ENCODE peak calls at places on chromosomes 12 and 14, in six cellular contexts. One of them, this sample, is unnamed.
A peak's percentile ranks its signal among the peaks of the same experiment; 100 is the strongest.

GRCh38 chr12:112750971-112751370 is 40.6 kb upstream of the RPH3A start:
- DNase-seq in prostate gland: no peak
- DNase-seq in progenitor cell of endocrine pancreas: no peak
- DNase-seq in Calu3: no peak
- DNase-seq in glutamatergic neuron: no peak
- DNase-seq in GM06990: no peak
- DNase-seq in this sample: no peak

GRCh38 chr12:89385965-89386537 is 33.8 kb upstream of the DUSP6 start:
- DNase-seq in prostate gland: no peak
- DNase-seq in progenitor cell of endocrine pancreas: no peak
- DNase-seq in Calu3: no peak
- DNase-seq in glutamatergic neuron: no peak
- DNase-seq in GM06990: no peak
- DNase-seq in this sample: no peak

GRCh38 chr14:100604709-100605108 is 17.5 kb upstream of the BEGAIN start:
- DNase-seq in prostate gland: no peak
- DNase-seq in progenitor cell of endocrine pancreas: no peak
- DNase-seq in Calu3: no peak
- DNase-seq in glutamatergic neuron: no peak
- DNase-seq in GM06990: no peak
- DNase-seq in this sample: no peak

GRCh38 chr12:80714846-80715245 is 1.9 kb upstream of the MYF5 start:
- DNase-seq in prostate gland: no peak
- DNase-seq in progenitor cell of endocrine pancreas: no peak
- DNase-seq in Calu3: no peak
- DNase-seq in glutamatergic neuron: no peak
- DNase-seq in GM06990: no peak
- DNase-seq in this sample: no peak

GRCh38 chr14:65019944-65020566 is 33.4 kb downstream of the FNTB start:
- DNase-seq in prostate gland: peak; percentile 59
- DNase-seq in progenitor cell of endocrine pancreas: peak; percentile 16
- DNase-seq in Calu3: peak; percentile 50
- DNase-seq in glutamatergic neuron: no peak
- DNase-seq in GM06990: peak; percentile 20
- DNase-seq in this sample: peak; percentile 60

GRCh38 chr12:115140981-115141380 is 457.0 kb upstream of the TBX3 start:
- DNase-seq in prostate gland: no peak
- DNase-seq in progenitor cell of endocrine pancreas: no peak
- DNase-seq in Calu3: no peak
- DNase-seq in glutamatergic neuron: no peak
- DNase-seq in GM06990: no peak
- DNase-seq in this sample: no peak

GRCh38 chr14:89262041-89262440 is 155.0 kb downstream of the FOXN3 start:
- DNase-seq in prostate gland: no peak
- DNase-seq in progenitor cell of endocrine pancreas: no peak
- DNase-seq in Calu3: no peak
- DNase-seq in glutamatergic neuron: no peak
- DNase-seq in GM06990: no peak
- DNase-seq in this sample: no peak

GRCh38 chr14:36520601-36521525 is 831 bp upstream of the NKX2-1 start:
- DNase-seq in prostate gland: no peak
- DNase-seq in progenitor cell of endocrine pancreas: peak; percentile 47
- DNase-seq in Calu3: peak; percentile 78
- DNase-seq in glutamatergic neuron: peak; percentile 80
- DNase-seq in GM06990: no peak
- DNase-seq in this sample: peak; percentile 39

GRCh38 chr12:51450816-51451215 is 26.2 kb downstream of the SLC4A8 start:
- DNase-seq in prostate gland: no peak
- DNase-seq in progenitor cell of endocrine pancreas: no peak
- DNase-seq in Calu3: no peak
- DNase-seq in glutamatergic neuron: no peak
- DNase-seq in GM06990: no peak
- DNase-seq in this sample: no peak

GRCh38 chr12:12095016-12095415 is 24.3 kb downstream of the BCL2L14 start:
- DNase-seq in prostate gland: no peak
- DNase-seq in progenitor cell of endocrine pancreas: no peak
- DNase-seq in Calu3: no peak
- DNase-seq in glutamatergic neuron: no peak
- DNase-seq in GM06990: no peak
- DNase-seq in this sample: no peak

GRCh38 chr12:14612895-14613294 is 45.2 kb upstream of the PLBD1 start:
- DNase-seq in prostate gland: no peak
- DNase-seq in progenitor cell of endocrine pancreas: no peak
- DNase-seq in Calu3: no peak
- DNase-seq in glutamatergic neuron: no peak
- DNase-seq in GM06990: no peak
- DNase-seq in this sample: no peak

GRCh38 chr14:54713364-54713763 is 146.4 kb downstream of the SAMD4A start:
- DNase-seq in prostate gland: no peak
- DNase-seq in progenitor cell of endocrine pancreas: no peak
- DNase-seq in Calu3: no peak
- DNase-seq in glutamatergic neuron: no peak
- DNase-seq in GM06990: no peak
- DNase-seq in this sample: no peak

GRCh38 chr12:83896416-83896815 is 1016.2 kb downstream of the SLC6A15 start:
- DNase-seq in prostate gland: no peak
- DNase-seq in progenitor cell of endocrine pancreas: no peak
- DNase-seq in Calu3: no peak
- DNase-seq in glutamatergic neuron: no peak
- DNase-seq in GM06990: no peak
- DNase-seq in this sample: no peak

GRCh38 chr12:39675263-39675662 is 55.7 kb upstream of the ABCD2 start:
- DNase-seq in prostate gland: no peak
- DNase-seq in progenitor cell of endocrine pancreas: no peak
- DNase-seq in Calu3: no peak
- DNase-seq in glutamatergic neuron: no peak
- DNase-seq in GM06990: no peak
- DNase-seq in this sample: no peak

GRCh38 chr12:110065540-110065939 is 17.2 kb upstream of the C12orf76 start:
- DNase-seq in prostate gland: no peak
- DNase-seq in progenitor cell of endocrine pancreas: no peak
- DNase-seq in Calu3: no peak
- DNase-seq in glutamatergic neuron: no peak
- DNase-seq in GM06990: no peak
- DNase-seq in this sample: peak; percentile 33

GRCh38 chr12:115227137-115227615 is 543.2 kb upstream of the TBX3 start:
- DNase-seq in prostate gland: no peak
- DNase-seq in progenitor cell of endocrine pancreas: no peak
- DNase-seq in Calu3: no peak
- DNase-seq in glutamatergic neuron: no peak
- DNase-seq in GM06990: no peak
- DNase-seq in this sample: no peak

GRCh38 chr12:111788178-111788654 is 21.5 kb downstream of the ALDH2 start:
- DNase-seq in prostate gland: no peak
- DNase-seq in progenitor cell of endocrine pancreas: no peak
- DNase-seq in Calu3: peak; percentile 52
- DNase-seq in glutamatergic neuron: peak; percentile 32
- DNase-seq in GM06990: no peak
- DNase-seq in this sample: no peak

GRCh38 chr12:110317921-110318320 is 36.9 kb downstream of the ATP2A2 start:
- DNase-seq in prostate gland: no peak
- DNase-seq in progenitor cell of endocrine pancreas: no peak
- DNase-seq in Calu3: no peak
- DNase-seq in glutamatergic neuron: no peak
- DNase-seq in GM06990: no peak
- DNase-seq in this sample: no peak

GRCh38 chr14:76762617-76763361 is 1.5 kb downstream of the VASH1 start:
- DNase-seq in prostate gland: peak; percentile 2
- DNase-seq in progenitor cell of endocrine pancreas: no peak
- DNase-seq in Calu3: no peak
- DNase-seq in glutamatergic neuron: no peak
- DNase-seq in GM06990: no peak
- DNase-seq in this sample: no peak

GRCh38 chr12:105888696-105889095 is 250.1 kb downstream of the NUAK1 start:
- DNase-seq in prostate gland: no peak
- DNase-seq in progenitor cell of endocrine pancreas: no peak
- DNase-seq in Calu3: no peak
- DNase-seq in glutamatergic neuron: no peak
- DNase-seq in GM06990: no peak
- DNase-seq in this sample: no peak

GRCh38 chr12:53023-53734 is 13.4 kb upstream of the IQSEC3 start:
- DNase-seq in prostate gland: no peak
- DNase-seq in progenitor cell of endocrine pancreas: no peak
- DNase-seq in Calu3: no peak
- DNase-seq in glutamatergic neuron: no peak
- DNase-seq in GM06990: no peak
- DNase-seq in this sample: no peak

GRCh38 chr12:88093573-88093972 is 48.3 kb downstream of the CEP290 start:
- DNase-seq in prostate gland: no peak
- DNase-seq in progenitor cell of endocrine pancreas: no peak
- DNase-seq in Calu3: no peak
- DNase-seq in glutamatergic neuron: no peak
- DNase-seq in GM06990: no peak
- DNase-seq in this sample: no peak

GRCh38 chr14:64721899-64722298 is 17.7 kb downstream of the PLEKHG3 start:
- DNase-seq in prostate gland: no peak
- DNase-seq in progenitor cell of endocrine pancreas: no peak
- DNase-seq in Calu3: no peak
- DNase-seq in glutamatergic neuron: no peak
- DNase-seq in GM06990: no peak
- DNase-seq in this sample: no peak

GRCh38 chr12:113242018-113242418 is 20.8 kb downstream of the TPCN1 start:
- DNase-seq in prostate gland: peak; percentile 72
- DNase-seq in progenitor cell of endocrine pancreas: no peak
- DNase-seq in Calu3: peak; percentile 87
- DNase-seq in glutamatergic neuron: no peak
- DNase-seq in GM06990: no peak
- DNase-seq in this sample: no peak

GRCh38 chr14:90049390-90049789 is 12.4 kb upstream of the KCNK13 start:
- DNase-seq in prostate gland: no peak
- DNase-seq in progenitor cell of endocrine pancreas: no peak
- DNase-seq in Calu3: no peak
- DNase-seq in glutamatergic neuron: peak; percentile 43
- DNase-seq in GM06990: no peak
- DNase-seq in this sample: no peak

GRCh38 chr12:116592116-116592637 is 33.0 kb downstream of the MAP1LC3B2 start:
- DNase-seq in prostate gland: peak; percentile 80
- DNase-seq in progenitor cell of endocrine pancreas: no peak
- DNase-seq in Calu3: peak; percentile 34
- DNase-seq in glutamatergic neuron: no peak
- DNase-seq in GM06990: no peak
- DNase-seq in this sample: no peak

GRCh38 chr14:65261946-65262345 is 150.6 kb upstream of the FUT8 start:
- DNase-seq in prostate gland: no peak
- DNase-seq in progenitor cell of endocrine pancreas: no peak
- DNase-seq in Calu3: no peak
- DNase-seq in glutamatergic neuron: no peak
- DNase-seq in GM06990: no peak
- DNase-seq in this sample: no peak

GRCh38 chr12:65943388-65944137 is 119.3 kb downstream of the HMGA2 start:
- DNase-seq in prostate gland: no peak
- DNase-seq in progenitor cell of endocrine pancreas: no peak
- DNase-seq in Calu3: no peak
- DNase-seq in glutamatergic neuron: no peak
- DNase-seq in GM06990: no peak
- DNase-seq in this sample: no peak
- TF ChIP-seq CTCF in prostate gland: no peak
- TF ChIP-seq CTCF in progenitor cell of endocrine pancreas: no peak
- TF ChIP-seq CTCF in Calu3: no peak
- TF ChIP-seq CTCF in glutamatergic neuron: no peak
- TF ChIP-seq CTCF in GM06990: no peak
- TF ChIP-seq CTCF in this sample: no peak

DNA sequence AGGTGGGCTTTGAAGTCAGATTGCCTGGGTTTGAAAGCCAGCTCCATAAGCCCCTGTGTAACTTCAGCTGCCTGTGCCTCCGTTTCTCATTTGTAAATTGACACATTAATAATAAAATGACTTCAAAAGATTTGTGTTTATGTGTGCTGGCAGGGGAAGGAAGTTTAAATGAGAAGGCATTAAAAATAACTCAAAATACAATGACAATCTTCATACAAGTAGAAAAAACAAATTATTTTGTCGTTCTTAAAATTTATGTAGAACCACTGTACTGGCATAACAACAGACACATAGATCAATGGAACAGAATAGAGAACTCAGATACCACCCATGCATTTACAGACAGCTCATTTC is 83.0 kb downstream of the PPM1A start:
- DNase-seq in prostate gland: no peak
- DNase-seq in progenitor cell of endocrine pancreas: no peak
- DNase-seq in Calu3: no peak
- DNase-seq in glutamatergic neuron: no peak
- DNase-seq in GM06990: no peak
- DNase-seq in this sample: no peak
- TF ChIP-seq CTCF in prostate gland: no peak
- TF ChIP-seq CTCF in progenitor cell of endocrine pancreas: no peak
- TF ChIP-seq CTCF in Calu3: peak; percentile 10
- TF ChIP-seq CTCF in glutamatergic neuron: no peak
- TF ChIP-seq CTCF in GM06990: no peak
- TF ChIP-seq CTCF in this sample: no peak

DNA sequence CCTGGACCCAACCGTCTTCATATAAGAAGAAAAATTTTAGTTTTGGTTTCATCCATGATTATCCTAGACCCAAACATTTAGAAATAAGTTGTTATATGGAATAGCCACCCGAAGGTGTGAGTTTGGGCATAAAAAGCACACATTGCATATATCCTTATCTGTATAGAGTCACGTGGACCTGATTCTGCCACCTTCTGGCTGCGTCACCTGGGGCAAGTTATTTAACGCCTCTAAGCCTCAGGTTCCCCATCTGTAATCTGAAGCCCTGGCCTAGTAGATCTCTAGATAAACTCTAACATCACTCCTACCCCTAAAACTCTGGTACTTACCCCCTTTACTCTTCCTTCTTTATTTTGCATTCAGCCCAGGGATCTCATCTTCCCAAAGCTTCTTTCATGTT is 14.3 kb upstream of the KRT5 start:
- DNase-seq in prostate gland: no peak
- DNase-seq in progenitor cell of endocrine pancreas: no peak
- DNase-seq in Calu3: peak; percentile 24
- DNase-seq in glutamatergic neuron: no peak
- DNase-seq in GM06990: no peak
- DNase-seq in this sample: no peak
- TF ChIP-seq CTCF in prostate gland: no peak
- TF ChIP-seq CTCF in progenitor cell of endocrine pancreas: no peak
- TF ChIP-seq CTCF in Calu3: peak; percentile 24
- TF ChIP-seq CTCF in glutamatergic neuron: no peak
- TF ChIP-seq CTCF in GM06990: peak; percentile 52
- TF ChIP-seq CTCF in this sample: no peak

DNA sequence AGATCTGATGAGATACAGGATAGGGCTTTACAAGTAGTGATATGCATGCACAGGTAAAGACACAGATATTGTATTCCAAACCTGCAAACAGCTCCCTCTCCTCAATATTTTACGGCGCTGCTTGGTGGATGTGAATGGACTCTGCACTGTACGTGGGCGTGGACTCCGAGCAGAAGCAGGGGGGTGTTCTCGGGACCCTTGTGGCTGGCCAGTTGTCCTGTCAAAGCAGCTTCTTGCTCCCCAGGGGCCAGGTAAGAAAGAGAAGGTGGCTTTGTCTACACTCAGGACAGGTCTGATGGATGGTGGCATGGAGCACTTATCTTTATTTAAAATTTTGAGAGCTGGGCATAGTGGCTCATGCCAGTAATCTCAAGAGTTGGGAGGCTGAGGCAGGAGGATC is 29.5 kb upstream of the CLMN start:
- DNase-seq in prostate gland: no peak
- DNase-seq in progenitor cell of endocrine pancreas: no peak
- DNase-seq in Calu3: no peak
- DNase-seq in glutamatergic neuron: no peak
- DNase-seq in GM06990: no peak
- DNase-seq in this sample: no peak
- TF ChIP-seq CTCF in prostate gland: no peak
- TF ChIP-seq CTCF in progenitor cell of endocrine pancreas: no peak
- TF ChIP-seq CTCF in Calu3: no peak
- TF ChIP-seq CTCF in glutamatergic neuron: no peak
- TF ChIP-seq CTCF in GM06990: no peak
- TF ChIP-seq CTCF in this sample: no peak

GRCh38 chr14:32366256-32366655 is 37.2 kb downstream of the AKAP6 start:
- DNase-seq in prostate gland: peak; percentile 22
- DNase-seq in progenitor cell of endocrine pancreas: no peak
- DNase-seq in Calu3: no peak
- DNase-seq in glutamatergic neuron: no peak
- DNase-seq in GM06990: no peak
- DNase-seq in this sample: no peak
- TF ChIP-seq CTCF in prostate gland: no peak
- TF ChIP-seq CTCF in progenitor cell of endocrine pancreas: no peak
- TF ChIP-seq CTCF in Calu3: no peak
- TF ChIP-seq CTCF in glutamatergic neuron: no peak
- TF ChIP-seq CTCF in GM06990: no peak
- TF ChIP-seq CTCF in this sample: no peak

This sample was measured in GM10248.